ENCODE peak calls at places on chromosome 13, in eight cellular contexts. One of them, this sample, is unnamed.

GRCh38 chr13:80716610-80717081 is 375.7 kb upstream of the SPRY2 start:
- DNase-seq in right lobe of liver: no peak
- DNase-seq in uterus: no peak
- DNase-seq in Peyer's patch: peak; percentile 43
- DNase-seq in heart left ventricle: peak; percentile 64
- DNase-seq in ovary: no peak
- DNase-seq in body of pancreas: no peak
- DNase-seq in upper lobe of left lung: no peak
- DNase-seq in this sample: no peak

GRCh38 chr13:68927387-68928026 is 1180.1 kb upstream of the ATXN8OS start:
- DNase-seq in ovary: no peak
- DNase-seq in right lobe of liver: no peak
- DNase-seq in upper lobe of left lung: no peak
- DNase-seq in heart left ventricle: no peak
- DNase-seq in Peyer's patch: no peak
- DNase-seq in uterus: no peak
- DNase-seq in body of pancreas: no peak
- DNase-seq in this sample: no peak

GRCh38 chr13:45501175-45501526 is 36.4 kb downstream of the COG3 start:
- DNase-seq in body of pancreas: no peak
- DNase-seq in ovary: no peak
- DNase-seq in upper lobe of left lung: no peak
- DNase-seq in uterus: no peak
- DNase-seq in Peyer's patch: no peak
- DNase-seq in heart left ventricle: no peak
- DNase-seq in right lobe of liver: no peak
- DNase-seq in this sample: no peak

GRCh38 chr13:114067886-114068722 is 64.3 kb downstream of the RASA3 start:
- DNase-seq in heart left ventricle: peak; percentile 29
- DNase-seq in upper lobe of left lung: peak; percentile 18
- DNase-seq in ovary: no peak
- DNase-seq in body of pancreas: no peak
- DNase-seq in Peyer's patch: peak; percentile 84
- DNase-seq in right lobe of liver: peak; percentile 57
- DNase-seq in uterus: no peak
- DNase-seq in this sample: no peak

GRCh38 chr13:114087430-114087829 is 45.0 kb downstream of the RASA3 start:
- DNase-seq in body of pancreas: peak; percentile 8
- DNase-seq in ovary: peak; percentile 6
- DNase-seq in heart left ventricle: no peak
- DNase-seq in uterus: no peak
- DNase-seq in upper lobe of left lung: peak; percentile 10
- DNase-seq in Peyer's patch: peak; percentile 42
- DNase-seq in right lobe of liver: peak; percentile 39
- DNase-seq in this sample: no peak

GRCh38 chr13:46643165-46643777 is 90.3 kb downstream of the LRCH1 start:
- DNase-seq in right lobe of liver: no peak
- DNase-seq in upper lobe of left lung: no peak
- DNase-seq in heart left ventricle: no peak
- DNase-seq in ovary: no peak
- DNase-seq in uterus: no peak
- DNase-seq in body of pancreas: no peak
- DNase-seq in Peyer's patch: no peak
- DNase-seq in this sample: no peak

GRCh38 chr13:101893021-101893420 is 440.5 kb downstream of the ITGBL1 start:
- DNase-seq in right lobe of liver: no peak
- DNase-seq in upper lobe of left lung: no peak
- DNase-seq in heart left ventricle: peak; percentile 30
- DNase-seq in Peyer's patch: no peak
- DNase-seq in body of pancreas: no peak
- DNase-seq in ovary: no peak
- DNase-seq in uterus: no peak
- DNase-seq in this sample: no peak

GRCh38 chr13:22812793-22813192 is 368.0 kb upstream of the SGCG start:
- DNase-seq in ovary: no peak
- DNase-seq in body of pancreas: no peak
- DNase-seq in heart left ventricle: no peak
- DNase-seq in uterus: no peak
- DNase-seq in Peyer's patch: no peak
- DNase-seq in right lobe of liver: no peak
- DNase-seq in upper lobe of left lung: no peak
- DNase-seq in this sample: peak; percentile 17

GRCh38 chr13:79692846-79693245 is 211.9 kb downstream of the NDFIP2 start:
- DNase-seq in body of pancreas: no peak
- DNase-seq in uterus: no peak
- DNase-seq in heart left ventricle: no peak
- DNase-seq in ovary: no peak
- DNase-seq in right lobe of liver: no peak
- DNase-seq in Peyer's patch: no peak
- DNase-seq in upper lobe of left lung: no peak
- DNase-seq in this sample: no peak

GRCh38 chr13:35930665-35931631 is 200.2 kb downstream of the DCLK1 start:
- DNase-seq in body of pancreas: no peak
- DNase-seq in ovary: no peak
- DNase-seq in Peyer's patch: no peak
- DNase-seq in uterus: peak; percentile 35
- DNase-seq in upper lobe of left lung: no peak
- DNase-seq in right lobe of liver: no peak
- DNase-seq in heart left ventricle: no peak
- DNase-seq in this sample: no peak

GRCh38 chr13:51805313-51805712 is 1.4 kb upstream of the DHRS12 start:
- DNase-seq in Peyer's patch: no peak
- DNase-seq in uterus: no peak
- DNase-seq in right lobe of liver: no peak
- DNase-seq in ovary: no peak
- DNase-seq in upper lobe of left lung: no peak
- DNase-seq in body of pancreas: no peak
- DNase-seq in heart left ventricle: no peak
- DNase-seq in this sample: no peak

GRCh38 chr13:66665991-66666390 is 564.1 kb downstream of the PCDH9 start:
- DNase-seq in upper lobe of left lung: no peak
- DNase-seq in ovary: no peak
- DNase-seq in heart left ventricle: no peak
- DNase-seq in Peyer's patch: no peak
- DNase-seq in uterus: no peak
- DNase-seq in body of pancreas: no peak
- DNase-seq in right lobe of liver: no peak
- DNase-seq in this sample: peak; percentile 74

GRCh38 chr13:86608739-86609138 is 809.5 kb upstream of the SLITRK6 start:
- DNase-seq in right lobe of liver: no peak
- DNase-seq in ovary: no peak
- DNase-seq in uterus: no peak
- DNase-seq in Peyer's patch: no peak
- DNase-seq in body of pancreas: no peak
- DNase-seq in heart left ventricle: no peak
- DNase-seq in upper lobe of left lung: no peak
- DNase-seq in this sample: no peak

GRCh38 chr13:107284168-107284567 is 716.2 kb upstream of the ARGLU1 start:
- DNase-seq in Peyer's patch: no peak
- DNase-seq in upper lobe of left lung: no peak
- DNase-seq in right lobe of liver: no peak
- DNase-seq in body of pancreas: no peak
- DNase-seq in ovary: no peak
- DNase-seq in uterus: no peak
- DNase-seq in heart left ventricle: no peak
- DNase-seq in this sample: no peak

GRCh38 chr13:98527526-98527925 is 49.4 kb downstream of the STK24 start:
- DNase-seq in Peyer's patch: peak; percentile 42
- DNase-seq in ovary: no peak
- DNase-seq in body of pancreas: no peak
- DNase-seq in right lobe of liver: no peak
- DNase-seq in upper lobe of left lung: no peak
- DNase-seq in heart left ventricle: no peak
- DNase-seq in uterus: no peak
- DNase-seq in this sample: no peak

GRCh38 chr13:98524793-98525192 is 52.1 kb downstream of the STK24 start:
- DNase-seq in right lobe of liver: no peak
- DNase-seq in uterus: no peak
- DNase-seq in heart left ventricle: no peak
- DNase-seq in Peyer's patch: no peak
- DNase-seq in body of pancreas: no peak
- DNase-seq in upper lobe of left lung: no peak
- DNase-seq in ovary: no peak
- DNase-seq in this sample: no peak

GRCh38 chr13:98525452-98525851 is 51.5 kb downstream of the STK24 start:
- DNase-seq in heart left ventricle: no peak
- DNase-seq in uterus: no peak
- DNase-seq in ovary: no peak
- DNase-seq in upper lobe of left lung: no peak
- DNase-seq in body of pancreas: no peak
- DNase-seq in Peyer's patch: peak; percentile 43
- DNase-seq in right lobe of liver: no peak
- DNase-seq in this sample: no peak

GRCh38 chr13:98524391-98524790 is 52.5 kb downstream of the STK24 start:
- DNase-seq in body of pancreas: no peak
- DNase-seq in upper lobe of left lung: no peak
- DNase-seq in right lobe of liver: no peak
- DNase-seq in Peyer's patch: no peak
- DNase-seq in ovary: no peak
- DNase-seq in heart left ventricle: no peak
- DNase-seq in uterus: no peak
- DNase-seq in this sample: no peak

GRCh38 chr13:98525852-98526512 is 50.9 kb downstream of the STK24 start:
- DNase-seq in ovary: no peak
- DNase-seq in heart left ventricle: no peak
- DNase-seq in upper lobe of left lung: no peak
- DNase-seq in Peyer's patch: peak; percentile 46
- DNase-seq in body of pancreas: no peak
- DNase-seq in right lobe of liver: no peak
- DNase-seq in uterus: no peak
- DNase-seq in this sample: peak; percentile 88
- TF ChIP-seq POLR2A in ovary: no peak
- TF ChIP-seq POLR2A in heart left ventricle: no peak
- TF ChIP-seq POLR2A in upper lobe of left lung: no peak
- TF ChIP-seq POLR2A in Peyer's patch: no peak
- TF ChIP-seq POLR2A in body of pancreas: no peak
- TF ChIP-seq POLR2A in right lobe of liver: no peak
- TF ChIP-seq POLR2A in uterus: no peak
- TF ChIP-seq POLR2A in this sample: no peak

DNA sequence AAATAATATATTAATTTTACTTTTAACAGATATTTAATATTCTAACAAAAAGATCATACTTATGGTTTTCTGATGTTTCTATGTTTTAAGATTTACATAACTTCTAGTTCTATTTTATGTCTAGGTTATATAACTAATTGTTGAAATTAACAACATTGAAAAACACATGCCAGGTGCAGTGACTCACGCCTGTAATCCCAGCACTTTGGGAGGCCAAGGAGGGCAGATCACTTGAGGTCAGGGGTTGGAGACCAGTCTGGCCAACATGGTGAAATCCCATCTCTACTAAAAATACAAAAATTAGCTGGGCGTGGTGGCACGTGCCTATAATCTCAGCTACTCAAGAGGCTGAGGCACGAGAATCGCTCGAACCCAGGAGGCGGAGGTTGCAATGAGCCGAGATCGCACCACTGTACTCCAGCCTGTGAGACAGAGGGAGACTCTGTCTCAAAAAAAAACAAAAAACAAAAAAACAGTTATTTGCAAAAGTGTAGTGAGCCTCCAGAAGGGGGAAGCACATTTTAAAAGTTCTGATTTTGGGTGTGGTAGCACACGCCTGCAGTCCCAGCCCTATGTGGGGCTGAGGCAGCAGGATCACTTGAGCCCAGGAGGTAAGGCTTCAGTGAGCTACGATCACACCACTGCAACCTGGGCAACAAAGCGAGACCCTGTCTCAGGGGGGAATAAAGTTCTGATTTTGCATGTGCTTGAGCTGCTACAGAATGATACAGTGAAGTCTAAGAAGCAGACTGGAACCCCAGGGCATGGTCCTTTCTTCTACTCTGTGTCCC is 18.6 kb downstream of the MIPEP start:
- DNase-seq in Peyer's patch: no peak
- DNase-seq in body of pancreas: no peak
- DNase-seq in right lobe of liver: no peak
- DNase-seq in heart left ventricle: no peak
- DNase-seq in ovary: no peak
- DNase-seq in upper lobe of left lung: no peak
- DNase-seq in uterus: no peak
- DNase-seq in this sample: no peak
- TF ChIP-seq CTCF in Peyer's patch: no peak
- TF ChIP-seq CTCF in body of pancreas: no peak
- TF ChIP-seq CTCF in right lobe of liver: no peak
- TF ChIP-seq CTCF in heart left ventricle: no peak
- TF ChIP-seq CTCF in ovary: no peak
- TF ChIP-seq CTCF in upper lobe of left lung: no peak
- TF ChIP-seq CTCF in uterus: no peak
- TF ChIP-seq CTCF in this sample: no peak

DNA sequence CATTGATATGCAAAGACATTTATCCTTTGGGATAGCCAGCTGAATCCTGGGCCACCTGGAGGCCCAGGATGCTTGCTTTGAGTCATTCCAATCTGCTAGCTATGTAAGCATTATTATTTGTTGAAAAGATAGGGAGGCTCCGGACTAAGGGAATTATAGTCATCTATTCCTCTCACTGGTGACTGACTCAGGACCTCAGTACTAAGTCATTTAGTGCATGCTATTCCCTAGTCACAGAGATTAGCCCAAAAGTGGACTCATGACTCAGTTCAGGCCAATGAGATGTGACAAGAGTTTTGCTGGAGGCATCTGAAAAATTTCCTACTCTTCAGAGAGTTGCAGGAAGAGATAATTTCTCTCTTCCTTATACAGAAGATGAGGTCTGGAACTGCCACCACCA is 67.9 kb upstream of the ITM2B start:
- DNase-seq in upper lobe of left lung: no peak
- DNase-seq in heart left ventricle: no peak
- DNase-seq in uterus: no peak
- DNase-seq in right lobe of liver: no peak
- DNase-seq in body of pancreas: no peak
- DNase-seq in Peyer's patch: no peak
- DNase-seq in ovary: no peak
- DNase-seq in this sample: no peak
- H3K27ac ChIP-seq in upper lobe of left lung: no peak overlapping the region
- H3K27ac ChIP-seq in heart left ventricle: no peak overlapping the region
- H3K27ac ChIP-seq in uterus: no peak overlapping the region
- H3K27ac ChIP-seq in right lobe of liver: no peak overlapping the region
- H3K27ac ChIP-seq in body of pancreas: no peak overlapping the region
- H3K27ac ChIP-seq in Peyer's patch: no peak overlapping the region
- H3K27ac ChIP-seq in ovary: no peak overlapping the region
- H3K27ac ChIP-seq in this sample: no peak overlapping the region

DNA sequence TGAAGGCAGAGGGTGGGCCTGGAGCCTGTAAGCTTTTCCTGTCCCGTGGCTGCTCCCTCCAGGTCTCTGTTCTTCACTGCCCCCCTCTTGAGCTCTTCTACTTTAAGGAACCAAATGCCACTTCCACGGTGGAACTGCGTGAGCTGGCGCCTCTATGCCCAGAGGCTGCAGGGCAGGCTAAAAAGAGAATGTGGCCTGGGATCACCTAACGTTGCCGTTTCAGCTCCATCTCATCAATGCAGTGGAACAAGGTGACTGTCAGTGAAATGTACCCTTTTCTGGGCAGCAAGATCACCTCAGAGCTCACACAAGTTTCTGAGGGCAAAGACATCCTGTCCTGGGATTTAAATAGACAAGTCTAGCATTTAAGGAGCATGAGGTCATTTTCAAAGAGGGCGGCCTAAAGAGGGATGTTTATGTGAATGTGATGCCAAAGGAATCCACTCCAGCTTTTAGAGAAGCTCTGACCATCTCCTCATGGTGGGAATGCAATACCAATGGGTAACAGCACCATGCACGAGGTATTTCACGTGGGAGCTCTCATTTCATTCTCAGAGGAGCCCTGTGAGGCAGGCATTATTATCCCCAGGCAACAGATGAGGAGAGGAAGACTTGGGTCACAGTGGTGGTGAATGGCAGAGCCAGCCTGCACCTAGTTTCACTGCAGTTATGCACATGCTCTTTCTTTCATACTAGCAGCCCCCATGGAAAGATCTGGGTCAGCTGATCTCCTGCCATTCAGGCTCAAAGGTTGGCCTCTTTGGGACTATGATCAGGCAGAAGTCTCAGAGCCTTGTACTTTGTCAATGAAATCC is 39.3 kb downstream of the RGCC start:
- DNase-seq in ovary: no peak
- DNase-seq in upper lobe of left lung: no peak
- DNase-seq in heart left ventricle: no peak
- DNase-seq in right lobe of liver: no peak
- DNase-seq in uterus: no peak
- DNase-seq in Peyer's patch: no peak
- DNase-seq in body of pancreas: no peak
- DNase-seq in this sample: no peak
- TF ChIP-seq POLR2A in ovary: no peak
- TF ChIP-seq POLR2A in upper lobe of left lung: no peak
- TF ChIP-seq POLR2A in heart left ventricle: no peak
- TF ChIP-seq POLR2A in right lobe of liver: no peak
- TF ChIP-seq POLR2A in uterus: no peak
- TF ChIP-seq POLR2A in Peyer's patch: no peak
- TF ChIP-seq POLR2A in body of pancreas: no peak
- TF ChIP-seq POLR2A in this sample: no peak

This sample was measured in thyroid gland.